ENCODE peak calls at places on chromosomes 6 and 20, in seven cellular contexts. G is HT1080, M is K562, I is NCI-H2081, H is psoas muscle, Z is HAP-1, E is memory B cell. X is an unnamed sample.

GRCh38 chr6:166624275-166624674 is 2.8 kb downstream of the RPS6KA2 start:
- DNase-seq in G (no peak), M (no peak), I (no peak), H (no peak), Z (no peak), E (no peak), X (no peak)

GRCh38 chr6:75205776-75206334 is at the start of gene COL12A1:
- DNase-seq in G (peak), M (no peak), I (peak), H (peak), Z (peak), E (no peak), X (no peak)

GRCh38 chr20:2285193-2285592 is 10.6 kb upstream of the TGM3 start:
- DNase-seq in G (no peak), M (no peak), I (no peak), H (no peak), Z (no peak), E (no peak), X (no peak)

GRCh38 chr6:117165921-117166499 is 99.3 kb upstream of the VGLL2 start:
- DNase-seq in G (no peak), M (no peak), I (no peak), H (no peak), Z (no peak), E (no peak), X (no peak)

GRCh38 chr20:11891081-11891826 is 26.4 kb upstream of the BTBD3 start:
- DNase-seq in G (peak), M (peak), I (peak), H (peak), Z (peak), E (no peak), X (peak)

GRCh38 chr6:54115966-54116365 is 4.7 kb downstream of the MLIP start:
- DNase-seq in G (no peak), M (no peak), I (no peak), H (no peak), Z (no peak), E (no peak), X (no peak)

GRCh38 chr6:21935561-21936028 is 342.0 kb downstream of the SOX4 start:
- DNase-seq in G (no peak), M (peak), I (peak), H (no peak), Z (peak), E (no peak), X (no peak)

GRCh38 chr6:83273596-83273995 is 80.4 kb downstream of the RWDD2A start:
- DNase-seq in G (no peak), M (no peak), I (no peak), H (no peak), Z (no peak), E (no peak), X (no peak)

GRCh38 chr6:44058617-44059358 is 68.5 kb downstream of the MRPL14 start:
- DNase-seq in G (peak), M (peak), I (no peak), H (peak), Z (no peak), E (no peak), X (peak)

GRCh38 chr6:119137194-119138072 is 59.0 kb upstream of the FAM184A start:
- DNase-seq in G (peak), M (peak), I (no peak), H (no peak), Z (no peak), E (no peak), X (no peak)

GRCh38 chr6:37244430-37245310 is 12.9 kb upstream of the TBC1D22B start:
- DNase-seq in G (peak), M (peak), I (peak), H (peak), Z (no peak), E (no peak), X (no peak)